ENCODE peak calls at places on chromosomes 4 and X, in four cellular contexts. One of them, this sample, is unnamed.

GRCh38 chrX:72045552-72046277 is 86.0 kb downstream of the RTL5 start:
- DNase-seq in thoracic aorta: no peak
- DNase-seq in heart right ventricle: no peak
- DNase-seq in kidney epithelial cell: peak
- DNase-seq in this sample: no peak

GRCh38 chr4:54658321-54659093 is 750 bp downstream of the KIT start:
- DNase-seq in thoracic aorta: no peak
- DNase-seq in heart right ventricle: peak
- DNase-seq in kidney epithelial cell: no peak
- DNase-seq in this sample: no peak

GRCh38 chrX:41121766-41122165 is 36.5 kb downstream of the USP9X start:
- DNase-seq in thoracic aorta: no peak
- DNase-seq in heart right ventricle: no peak
- DNase-seq in kidney epithelial cell: no peak
- DNase-seq in this sample: no peak

GRCh38 chr4:105162123-105162796 is 15.6 kb downstream of the TET2 start:
- DNase-seq in thoracic aorta: no peak
- DNase-seq in heart right ventricle: no peak
- DNase-seq in kidney epithelial cell: no peak
- DNase-seq in this sample: no peak

GRCh38 chrX:152231106-152231505 is 92.7 kb upstream of the MAGEA10 start:
- DNase-seq in thoracic aorta: no peak
- DNase-seq in heart right ventricle: no peak
- DNase-seq in kidney epithelial cell: no peak
- DNase-seq in this sample: no peak

GRCh38 chr4:52643846-52644245 is 15.3 kb downstream of the USP46 start:
- DNase-seq in thoracic aorta: peak
- DNase-seq in heart right ventricle: peak
- DNase-seq in kidney epithelial cell: peak
- DNase-seq in this sample: no peak

GRCh38 chr4:76767983-76768382 is 130.0 kb downstream of the SOWAHB start:
- DNase-seq in thoracic aorta: no peak
- DNase-seq in heart right ventricle: no peak
- DNase-seq in kidney epithelial cell: no peak
- DNase-seq in this sample: no peak

GRCh38 chr4:3250438-3250955 is 1.5 kb downstream of the MSANTD1 start:
- DNase-seq in thoracic aorta: no peak
- DNase-seq in heart right ventricle: no peak
- DNase-seq in kidney epithelial cell: no peak
- DNase-seq in this sample: no peak

GRCh38 chr4:122826000-122826595 is 533 bp upstream of the FGF2 start:
- DNase-seq in thoracic aorta: no peak
- DNase-seq in heart right ventricle: no peak
- DNase-seq in kidney epithelial cell: no peak
- DNase-seq in this sample: no peak

GRCh38 chr4:10083861-10084641 is 32.5 kb downstream of the WDR1 start:
- DNase-seq in thoracic aorta: no peak
- DNase-seq in heart right ventricle: no peak
- DNase-seq in kidney epithelial cell: no peak
- DNase-seq in this sample: no peak

GRCh38 chr4:183300660-183301059 is 19.4 kb downstream of the CLDN22 start:
- DNase-seq in thoracic aorta: no peak
- DNase-seq in heart right ventricle: no peak
- DNase-seq in kidney epithelial cell: no peak
- DNase-seq in this sample: no peak

GRCh38 chr4:144646523-144647094 is 653 bp downstream of the HHIP start:
- DNase-seq in thoracic aorta: no peak
- DNase-seq in heart right ventricle: no peak
- DNase-seq in kidney epithelial cell: no peak
- DNase-seq in this sample: no peak

GRCh38 chr4:6971536-6972374 is 62.1 kb downstream of the TBC1D14 start:
- DNase-seq in thoracic aorta: no peak
- DNase-seq in heart right ventricle: no peak
- DNase-seq in kidney epithelial cell: no peak
- DNase-seq in this sample: no peak

GRCh38 chr4:78936989-78937388 is 2.2 kb downstream of the PAQR3 start:
- DNase-seq in thoracic aorta: no peak
- DNase-seq in heart right ventricle: no peak
- DNase-seq in kidney epithelial cell: no peak
- DNase-seq in this sample: no peak

GRCh38 chrX:31165241-31166035 is 93.6 kb upstream of the FTHL17 start:
- DNase-seq in thoracic aorta: no peak
- DNase-seq in heart right ventricle: no peak
- DNase-seq in kidney epithelial cell: no peak
- DNase-seq in this sample: no peak

GRCh38 chrX:12379666-12380065 is 241.4 kb downstream of the FRMPD4 start:
- DNase-seq in thoracic aorta: no peak
- DNase-seq in heart right ventricle: no peak
- DNase-seq in kidney epithelial cell: no peak
- DNase-seq in this sample: no peak

GRCh38 chr4:40890764-40891163 is 141.0 kb downstream of the NSUN7 start:
- DNase-seq in thoracic aorta: no peak
- DNase-seq in heart right ventricle: no peak
- DNase-seq in kidney epithelial cell: no peak
- DNase-seq in this sample: no peak

GRCh38 chr4:76687730-76688441 is 210.1 kb downstream of the SOWAHB start:
- DNase-seq in thoracic aorta: no peak
- DNase-seq in heart right ventricle: no peak
- DNase-seq in kidney epithelial cell: no peak
- DNase-seq in this sample: no peak

GRCh38 chr4:3862640-3863420 is 96.6 kb downstream of the ADRA2C start:
- DNase-seq in thoracic aorta: no peak
- DNase-seq in heart right ventricle: peak
- DNase-seq in kidney epithelial cell: no peak
- DNase-seq in this sample: no peak

GRCh38 chr4:10077492-10078335 is 38.9 kb downstream of the WDR1 start:
- DNase-seq in thoracic aorta: no peak
- DNase-seq in heart right ventricle: no peak
- DNase-seq in kidney epithelial cell: no peak
- DNase-seq in this sample: no peak

GRCh38 chrX:102712967-102713677 is 874 bp downstream of the GPRASP2 start:
- DNase-seq in thoracic aorta: no peak
- DNase-seq in heart right ventricle: peak
- DNase-seq in kidney epithelial cell: no peak
- DNase-seq in this sample: no peak

GRCh38 chr4:188254211-188254610 is 115.0 kb downstream of the TRIML1 start:
- DNase-seq in thoracic aorta: no peak
- DNase-seq in heart right ventricle: no peak
- DNase-seq in kidney epithelial cell: no peak
- DNase-seq in this sample: no peak

GRCh38 chr4:25343671-25344070 is 31.1 kb downstream of the ZCCHC4 start:
- DNase-seq in thoracic aorta: no peak
- DNase-seq in heart right ventricle: no peak
- DNase-seq in kidney epithelial cell: no peak
- DNase-seq in this sample: no peak

GRCh38 chr4:2817701-2818350 is 24.9 kb downstream of the SH3BP2 start:
- DNase-seq in thoracic aorta: no peak
- DNase-seq in heart right ventricle: peak
- DNase-seq in kidney epithelial cell: no peak
- DNase-seq in this sample: no peak

GRCh38 chrX:104270916-104271512 is 16.3 kb upstream of the ESX1 start:
- DNase-seq in thoracic aorta: no peak
- DNase-seq in heart right ventricle: peak
- DNase-seq in kidney epithelial cell: no peak
- DNase-seq in this sample: no peak

GRCh38 chr4:165588534-165589310 is 209.9 kb downstream of the CPE start:
- DNase-seq in thoracic aorta: no peak
- DNase-seq in heart right ventricle: no peak
- DNase-seq in kidney epithelial cell: no peak
- DNase-seq in this sample: no peak
- TF ChIP-seq CTCF in thoracic aorta: no peak
- TF ChIP-seq CTCF in heart right ventricle: no peak
- TF ChIP-seq CTCF in kidney epithelial cell: no peak
- TF ChIP-seq CTCF in this sample: no peak

DNA sequence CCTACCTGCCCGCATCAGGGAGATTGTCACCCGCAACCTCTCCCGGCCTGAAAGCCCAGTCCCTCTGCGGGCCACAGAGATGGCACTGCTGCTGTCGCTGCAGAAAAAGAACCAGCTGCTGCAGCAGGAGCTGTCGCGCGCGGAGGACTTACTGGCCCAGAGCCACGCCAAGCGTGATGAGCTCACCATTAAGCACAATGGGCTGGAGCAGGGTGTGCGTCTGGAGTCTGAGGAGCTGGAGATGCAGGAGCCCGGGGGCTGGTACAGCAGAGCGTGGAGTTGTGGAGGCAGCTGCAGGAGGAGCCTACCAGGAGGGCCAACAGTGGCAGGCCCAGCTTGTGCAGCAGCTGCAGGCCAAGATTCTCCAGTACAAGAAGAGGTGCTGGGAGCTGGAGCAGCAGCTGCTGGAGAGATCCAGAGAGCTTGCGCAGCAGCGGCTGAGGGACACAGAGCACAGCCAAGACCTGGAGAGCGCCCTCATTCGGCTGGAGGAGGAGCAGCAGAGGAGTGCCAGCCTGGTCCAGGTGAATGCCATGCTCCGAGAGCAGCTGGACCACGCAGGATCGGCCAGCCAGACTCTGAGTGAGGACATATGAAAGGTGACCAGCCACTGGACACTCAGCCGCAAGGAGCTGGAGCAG is 11.3 kb downstream of the SMIM10L2A start:
- DNase-seq in thoracic aorta: no peak
- DNase-seq in heart right ventricle: no peak
- DNase-seq in kidney epithelial cell: no peak
- DNase-seq in this sample: no peak
- TF ChIP-seq CTCF in thoracic aorta: no peak
- TF ChIP-seq CTCF in heart right ventricle: no peak
- TF ChIP-seq CTCF in kidney epithelial cell: no peak
- TF ChIP-seq CTCF in this sample: no peak

GRCh38 chr4:163558539-163559044 is 64.1 kb downstream of the TMA16 start:
- DNase-seq in thoracic aorta: no peak
- DNase-seq in heart right ventricle: no peak
- DNase-seq in kidney epithelial cell: no peak
- DNase-seq in this sample: no peak

GRCh38 chr4:163553146-163553545 is 58.7 kb downstream of the TMA16 start:
- DNase-seq in thoracic aorta: no peak
- DNase-seq in heart right ventricle: no peak
- DNase-seq in kidney epithelial cell: no peak
- DNase-seq in this sample: no peak

GRCh38 chr4:163556650-163557391 is 62.3 kb downstream of the TMA16 start:
- DNase-seq in thoracic aorta: no peak
- DNase-seq in heart right ventricle: no peak
- DNase-seq in kidney epithelial cell: no peak
- DNase-seq in this sample: no peak

GRCh38 chr4:163556169-163556568 is 61.7 kb downstream of the TMA16 start:
- DNase-seq in thoracic aorta: no peak
- DNase-seq in heart right ventricle: no peak
- DNase-seq in kidney epithelial cell: no peak
- DNase-seq in this sample: no peak

GRCh38 chr4:163554870-163555465 is 60.5 kb downstream of the TMA16 start:
- DNase-seq in thoracic aorta: no peak
- DNase-seq in heart right ventricle: no peak
- DNase-seq in kidney epithelial cell: no peak
- DNase-seq in this sample: no peak
- TF ChIP-seq CTCF in thoracic aorta: peak
- TF ChIP-seq CTCF in heart right ventricle: peak
- TF ChIP-seq CTCF in kidney epithelial cell: peak
- TF ChIP-seq CTCF in this sample: peak

GRCh38 chrX:141469469-141469868 is 115.1 kb downstream of the SPANXA1 start:
- DNase-seq in thoracic aorta: no peak
- DNase-seq in heart right ventricle: no peak
- DNase-seq in kidney epithelial cell: no peak
- DNase-seq in this sample: no peak

GRCh38 chrX:141468940-141469339 is 115.6 kb downstream of the SPANXA1 start:
- DNase-seq in thoracic aorta: no peak
- DNase-seq in heart right ventricle: no peak
- DNase-seq in kidney epithelial cell: no peak
- DNase-seq in this sample: peak

GRCh38 chrX:141467442-141467841 is 117.1 kb downstream of the SPANXA1 start:
- DNase-seq in thoracic aorta: no peak
- DNase-seq in heart right ventricle: no peak
- DNase-seq in kidney epithelial cell: no peak
- DNase-seq in this sample: no peak
- TF ChIP-seq CTCF in thoracic aorta: no peak
- TF ChIP-seq CTCF in heart right ventricle: no peak
- TF ChIP-seq CTCF in kidney epithelial cell: no peak
- TF ChIP-seq CTCF in this sample: no peak